ENCODE peak calls at places on chromosomes 11 and 22, in four cellular contexts. One of them, this sample, is unnamed.

GRCh38 chr11:122882189-122882808 is at the start of gene JHY:
- DNase-seq in K562: no peak
- DNase-seq in SK-N-SH: no peak
- DNase-seq in HepG2: no peak
- DNase-seq in this sample: no peak

GRCh38 chr22:19719055-19719482 is 4.3 kb upstream of the GP1BB start:
- DNase-seq in K562: peak; percentile 93
- DNase-seq in SK-N-SH: no peak
- DNase-seq in HepG2: no peak
- DNase-seq in this sample: no peak

GRCh38 chr11:20226936-20227335 is 66.7 kb upstream of the DBX1 start:
- DNase-seq in K562: no peak
- DNase-seq in SK-N-SH: no peak
- DNase-seq in HepG2: no peak
- DNase-seq in this sample: no peak

GRCh38 chr11:3136542-3137455 is 28.3 kb downstream of the OSBPL5 start:
- DNase-seq in K562: no peak
- DNase-seq in SK-N-SH: no peak
- DNase-seq in HepG2: no peak
- DNase-seq in this sample: no peak

GRCh38 chr22:48088226-48088625 is 1325.8 kb downstream of the TBC1D22A start:
- DNase-seq in K562: no peak
- DNase-seq in SK-N-SH: no peak
- DNase-seq in HepG2: no peak
- DNase-seq in this sample: no peak

GRCh38 chr11:3002871-3003270 is 10.7 kb upstream of the NAP1L4 start:
- DNase-seq in K562: no peak
- DNase-seq in SK-N-SH: no peak
- DNase-seq in HepG2: no peak
- DNase-seq in this sample: no peak

GRCh38 chr11:65546217-65546958 is 11.8 kb downstream of the LTBP3 start:
- DNase-seq in K562: peak; percentile 97
- DNase-seq in SK-N-SH: peak; percentile 88
- DNase-seq in HepG2: peak; percentile 75
- DNase-seq in this sample: peak; percentile 99

GRCh38 chr11:100964400-100964799 is 165.2 kb downstream of the PGR start:
- DNase-seq in K562: no peak
- DNase-seq in SK-N-SH: no peak
- DNase-seq in HepG2: no peak
- DNase-seq in this sample: no peak

GRCh38 chr11:123584186-123584585 is 70.2 kb downstream of the SCN3B start:
- DNase-seq in K562: no peak
- DNase-seq in SK-N-SH: no peak
- DNase-seq in HepG2: no peak
- DNase-seq in this sample: no peak

GRCh38 chr11:2515401-2516275 is 70.8 kb downstream of the KCNQ1 start:
- DNase-seq in K562: no peak
- DNase-seq in SK-N-SH: peak; percentile 15
- DNase-seq in HepG2: no peak
- DNase-seq in this sample: peak; percentile 6

GRCh38 chr11:69013009-69013951 is at the start of gene MRGPRF:
- DNase-seq in K562: peak; percentile 30
- DNase-seq in SK-N-SH: peak; percentile 89
- DNase-seq in HepG2: no peak
- DNase-seq in this sample: peak; percentile 66

GRCh38 chr11:101825551-101825950 is 89.3 kb upstream of the CEP126 start:
- DNase-seq in K562: no peak
- DNase-seq in SK-N-SH: no peak
- DNase-seq in HepG2: no peak
- DNase-seq in this sample: no peak

GRCh38 chr11:119342023-119342300 is 1.3 kb upstream of the C1QTNF5 start:
- DNase-seq in K562: no peak
- DNase-seq in SK-N-SH: no peak
- DNase-seq in HepG2: no peak
- DNase-seq in this sample: no peak

GRCh38 chr22:17774206-17774927 is at the start of gene BID:
- DNase-seq in K562: peak; percentile 91
- DNase-seq in SK-N-SH: peak; percentile 84
- DNase-seq in HepG2: no peak
- DNase-seq in this sample: peak; percentile 38

GRCh38 chr11:64027619-64028397 is 7.9 kb upstream of the FLRT1 start:
- DNase-seq in K562: peak; percentile 37
- DNase-seq in SK-N-SH: no peak
- DNase-seq in HepG2: no peak
- DNase-seq in this sample: no peak

GRCh38 chr11:78424334-78425270 is 7.0 kb upstream of the GAB2 start:
- DNase-seq in K562: no peak
- DNase-seq in SK-N-SH: peak; percentile 59
- DNase-seq in HepG2: no peak
- DNase-seq in this sample: no peak

GRCh38 chr11:20027546-20028014 is 132.7 kb downstream of the DBX1 start:
- DNase-seq in K562: no peak
- DNase-seq in SK-N-SH: no peak
- DNase-seq in HepG2: no peak
- DNase-seq in this sample: no peak

GRCh38 chr11:86955674-86956522 is 703 bp upstream of the FZD4 start:
- DNase-seq in K562: peak; percentile 90
- DNase-seq in SK-N-SH: peak; percentile 88
- DNase-seq in HepG2: peak; percentile 88
- DNase-seq in this sample: peak; percentile 84

GRCh38 chr11:34560511-34560910 is 46.9 kb upstream of the ELF5 start:
- DNase-seq in K562: no peak
- DNase-seq in SK-N-SH: no peak
- DNase-seq in HepG2: no peak
- DNase-seq in this sample: no peak

GRCh38 chr11:38005597-38005996 is 1407.6 kb upstream of the RAG2 start:
- DNase-seq in K562: no peak
- DNase-seq in SK-N-SH: no peak
- DNase-seq in HepG2: no peak
- DNase-seq in this sample: no peak

GRCh38 chr11:47337229-47337924 is 15.1 kb downstream of the MYBPC3 start:
- DNase-seq in K562: peak; percentile 80
- DNase-seq in SK-N-SH: no peak
- DNase-seq in HepG2: no peak
- DNase-seq in this sample: no peak

GRCh38 chr22:31742115-31742514 is 7.8 kb downstream of the PRR14L start:
- DNase-seq in K562: no peak
- DNase-seq in SK-N-SH: no peak
- DNase-seq in HepG2: no peak
- DNase-seq in this sample: no peak

GRCh38 chr11:7418061-7418460 is 67.2 kb upstream of the OLFML1 start:
- DNase-seq in K562: no peak
- DNase-seq in SK-N-SH: no peak
- DNase-seq in HepG2: no peak
- DNase-seq in this sample: no peak

GRCh38 chr11:10692716-10693115 is 839 bp downstream of the IRAG1 start:
- DNase-seq in K562: no peak
- DNase-seq in SK-N-SH: peak; percentile 38
- DNase-seq in HepG2: no peak
- DNase-seq in this sample: no peak

GRCh38 chr11:77244277-77245014 is 57.0 kb downstream of the GDPD4 start:
- DNase-seq in K562: no peak
- DNase-seq in SK-N-SH: no peak
- DNase-seq in HepG2: peak; percentile 16
- DNase-seq in this sample: no peak

GRCh38 chr11:1987024-1987423 is 10.6 kb downstream of the H19 start:
- DNase-seq in K562: no peak
- DNase-seq in SK-N-SH: no peak
- DNase-seq in HepG2: no peak
- DNase-seq in this sample: no peak

GRCh38 chr11:87081358-87081757 is 43.6 kb downstream of the TMEM135 start:
- DNase-seq in K562: no peak
- DNase-seq in SK-N-SH: no peak
- DNase-seq in HepG2: no peak
- DNase-seq in this sample: no peak

GRCh38 chr22:45678961-45679912 is 7.6 kb downstream of the ATXN10 start:
- DNase-seq in K562: no peak
- DNase-seq in SK-N-SH: no peak
- DNase-seq in HepG2: no peak
- DNase-seq in this sample: no peak

GRCh38 chr22:37633082-37633692 is 6.3 kb upstream of the SH3BP1 start:
- DNase-seq in K562: no peak
- DNase-seq in SK-N-SH: no peak
- DNase-seq in HepG2: no peak
- DNase-seq in this sample: no peak

GRCh38 chr22:46893281-46894020 is 131.0 kb downstream of the TBC1D22A start:
- DNase-seq in K562: no peak
- DNase-seq in SK-N-SH: no peak
- DNase-seq in HepG2: no peak
- DNase-seq in this sample: no peak

GRCh38 chr11:64838600-64839334 is 5.7 kb downstream of the CDC42BPG start:
- DNase-seq in K562: no peak
- DNase-seq in SK-N-SH: no peak
- DNase-seq in HepG2: no peak
- DNase-seq in this sample: no peak

GRCh38 chr11:84947970-84948600 is 679.1 kb downstream of the DLG2 start:
- DNase-seq in K562: no peak
- DNase-seq in SK-N-SH: no peak
- DNase-seq in HepG2: no peak
- DNase-seq in this sample: peak; percentile 28

DNA sequence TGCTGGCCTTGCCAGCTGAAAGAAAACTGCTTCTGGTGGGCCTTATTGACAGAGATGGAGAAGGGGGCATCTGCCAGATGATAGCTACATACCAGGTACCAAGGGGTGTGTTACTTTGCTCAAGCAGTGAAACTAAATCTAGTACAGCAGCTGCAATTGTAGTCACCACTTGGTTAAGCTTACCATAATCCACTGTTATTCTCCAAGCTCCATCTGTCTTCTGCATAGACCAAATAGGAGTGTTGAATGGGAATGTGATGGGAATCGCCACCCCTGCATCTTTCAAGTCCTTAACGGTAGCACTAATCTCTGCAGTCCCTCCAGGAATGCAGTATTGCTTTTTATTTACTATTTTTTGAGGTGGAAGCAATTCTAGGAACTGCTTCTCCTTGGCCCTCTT is 45.8 kb upstream of the LIN7C start:
- DNase-seq in K562: no peak
- DNase-seq in SK-N-SH: no peak
- DNase-seq in HepG2: no peak
- DNase-seq in this sample: no peak
- TF ChIP-seq FOXJ3 in K562: no peak
- TF ChIP-seq FOXJ3 in SK-N-SH: no peak
- TF ChIP-seq FOXJ3 in HepG2: no peak
- TF ChIP-seq FOXJ3 in this sample: no peak

GRCh38 chr11:111762981-111763643 is 3.1 kb downstream of the PPP2R1B start:
- DNase-seq in K562: no peak
- DNase-seq in SK-N-SH: no peak
- DNase-seq in HepG2: no peak
- DNase-seq in this sample: no peak

GRCh38 chr11:111765320-111765983 is 737 bp downstream of the PPP2R1B start:
- DNase-seq in K562: no peak
- DNase-seq in SK-N-SH: no peak
- DNase-seq in HepG2: no peak
- DNase-seq in this sample: no peak

GRCh38 chr11:111764621-111765020 is 1.6 kb downstream of the PPP2R1B start:
- DNase-seq in K562: no peak
- DNase-seq in SK-N-SH: no peak
- DNase-seq in HepG2: no peak
- DNase-seq in this sample: no peak

GRCh38 chr11:111766834-111767142 is 599 bp upstream of the PPP2R1B start:
- DNase-seq in K562: no peak
- DNase-seq in SK-N-SH: no peak
- DNase-seq in HepG2: peak; percentile 36
- DNase-seq in this sample: no peak

GRCh38 chr11:111765984-111766833 is at the start of gene PPP2R1B:
- DNase-seq in K562: peak; percentile 95
- DNase-seq in SK-N-SH: peak; percentile 98
- DNase-seq in HepG2: peak; percentile 42
- DNase-seq in this sample: peak; percentile 74
- TF ChIP-seq MAX in K562: peak; percentile 60
- TF ChIP-seq MAX in SK-N-SH: peak; percentile 68
- TF ChIP-seq MAX in HepG2: peak; percentile 51
- TF ChIP-seq MAX in this sample: no peak

GRCh38 chr11:72985645-72986044 is 156.5 kb downstream of the FCHSD2 start:
- DNase-seq in K562: no peak
- DNase-seq in SK-N-SH: no peak
- DNase-seq in HepG2: peak; percentile 15
- DNase-seq in this sample: no peak
- TF ChIP-seq USF2 in K562: no peak
- TF ChIP-seq USF2 in SK-N-SH: no peak
- TF ChIP-seq USF2 in HepG2: no peak
- TF ChIP-seq USF2 in this sample: no peak

DNA sequence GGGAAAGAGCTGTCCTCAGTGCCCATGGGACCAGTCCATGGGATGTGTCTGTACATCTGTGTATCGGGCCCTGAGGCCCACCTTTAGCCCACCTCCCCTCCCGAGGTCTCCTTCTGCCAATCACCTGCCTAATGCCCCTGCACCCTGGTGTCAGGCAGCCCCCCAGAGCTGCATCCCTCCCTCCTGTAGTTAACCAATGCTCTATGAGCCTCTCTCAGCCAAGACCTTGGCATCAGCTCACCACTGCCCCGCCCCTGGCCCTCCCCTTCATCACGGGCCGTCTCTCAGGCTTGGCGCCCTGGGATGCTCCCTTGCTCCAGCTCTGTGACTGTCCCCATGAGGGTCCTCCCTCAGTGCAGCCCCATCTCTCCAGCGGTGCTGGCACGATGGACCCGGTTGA is 18.5 kb downstream of the MGAT3 start:
- DNase-seq in K562: no peak
- DNase-seq in SK-N-SH: peak; percentile 36
- DNase-seq in HepG2: no peak
- DNase-seq in this sample: no peak
- TF ChIP-seq FOXJ3 in K562: no peak
- TF ChIP-seq FOXJ3 in SK-N-SH: no peak
- TF ChIP-seq FOXJ3 in HepG2: no peak
- TF ChIP-seq FOXJ3 in this sample: no peak

GRCh38 chr11:88523362-88524028 is 186.0 kb upstream of the CTSC start:
- DNase-seq in K562: no peak
- DNase-seq in SK-N-SH: no peak
- DNase-seq in HepG2: no peak
- DNase-seq in this sample: no peak

GRCh38 chr11:88522624-88523361 is 185.3 kb upstream of the CTSC start:
- DNase-seq in K562: no peak
- DNase-seq in SK-N-SH: no peak
- DNase-seq in HepG2: no peak
- DNase-seq in this sample: no peak

GRCh38 chr11:88515002-88515401 is 177.5 kb upstream of the CTSC start:
- DNase-seq in K562: no peak
- DNase-seq in SK-N-SH: no peak
- DNase-seq in HepG2: no peak
- DNase-seq in this sample: no peak

GRCh38 chr11:88521354-88522310 is 184.1 kb upstream of the CTSC start:
- DNase-seq in K562: no peak
- DNase-seq in SK-N-SH: no peak
- DNase-seq in HepG2: no peak
- DNase-seq in this sample: no peak

DNA sequence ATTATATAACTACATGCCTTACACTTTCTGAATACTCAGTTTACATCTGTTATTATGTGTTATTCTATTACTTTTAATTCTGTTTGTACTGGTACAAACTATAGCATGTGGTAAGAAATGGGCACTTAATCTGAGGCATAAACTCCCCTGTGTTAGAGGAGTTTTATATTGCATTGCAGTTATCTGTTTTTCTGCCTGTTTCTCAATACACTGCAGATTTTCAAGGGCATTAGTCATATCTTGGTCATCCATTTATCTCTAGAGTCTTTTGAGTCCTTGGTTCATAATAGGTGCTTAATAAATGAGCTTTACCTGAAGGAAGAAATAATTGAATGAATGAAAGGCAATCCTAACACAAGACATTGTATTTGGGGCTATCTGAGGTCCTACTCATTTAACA is 182.9 kb upstream of the CTSC start:
- DNase-seq in K562: no peak
- DNase-seq in SK-N-SH: no peak
- DNase-seq in HepG2: no peak
- DNase-seq in this sample: no peak
- TF ChIP-seq MAX in K562: no peak
- TF ChIP-seq MAX in SK-N-SH: no peak
- TF ChIP-seq MAX in HepG2: no peak
- TF ChIP-seq MAX in this sample: no peak